ENCODE peak calls at places on chromosomes 1 and 21, in eight cellular contexts. One of them, this sample, is unnamed.

GRCh38 chr1:173717238-173717637 is 2.5 kb downstream of the KLHL20 start:
- DNase-seq in GM06990: no peak
- DNase-seq in NAMALWA: no peak
- DNase-seq in stimulated activated CD4-positive, alpha-beta T cell treated with anti-CD3 and anti-CD28 coated beads, Interleukin-4, amount 100 ng/mL, for 1 hour: no peak
- DNase-seq in mesenteric fat pad: no peak
- DNase-seq in activated CD4-positive, alpha-beta T cell treated with anti-CD3 and anti-CD28 coated beads, Interleukin-2, amount 10 ng/mL, durations not matched to agents 7 days and 5 days: no peak
- DNase-seq in stimulated activated CD8-positive, alpha-beta memory T cell treated with anti-CD3 and anti-CD28 coated beads, Interleukin-2, amount 100 ng/mL, for 1 hour: no peak
- DNase-seq in activated CD4-positive, CD25-positive, alpha-beta regulatory T cell: no peak
- DNase-seq in this sample: no peak

GRCh38 chr21:38942617-38943245 is 137.0 kb downstream of the ETS2 start:
- DNase-seq in activated CD4-positive, CD25-positive, alpha-beta regulatory T cell: no peak
- DNase-seq in NAMALWA: no peak
- DNase-seq in mesenteric fat pad: peak; percentile 51
- DNase-seq in stimulated activated CD4-positive, alpha-beta T cell treated with anti-CD3 and anti-CD28 coated beads, Interleukin-4, amount 100 ng/mL, for 1 hour: no peak
- DNase-seq in GM06990: no peak
- DNase-seq in activated CD4-positive, alpha-beta T cell treated with anti-CD3 and anti-CD28 coated beads, Interleukin-2, amount 10 ng/mL, durations not matched to agents 7 days and 5 days: no peak
- DNase-seq in stimulated activated CD8-positive, alpha-beta memory T cell treated with anti-CD3 and anti-CD28 coated beads, Interleukin-2, amount 100 ng/mL, for 1 hour: no peak
- DNase-seq in this sample: no peak

GRCh38 chr1:9129391-9130041 is 614 bp upstream of the GPR157 start:
- DNase-seq in stimulated activated CD8-positive, alpha-beta memory T cell treated with anti-CD3 and anti-CD28 coated beads, Interleukin-2, amount 100 ng/mL, for 1 hour: peak; percentile 72
- DNase-seq in activated CD4-positive, alpha-beta T cell treated with anti-CD3 and anti-CD28 coated beads, Interleukin-2, amount 10 ng/mL, durations not matched to agents 7 days and 5 days: peak; percentile 78
- DNase-seq in mesenteric fat pad: peak; percentile 94
- DNase-seq in GM06990: peak; percentile 90
- DNase-seq in activated CD4-positive, CD25-positive, alpha-beta regulatory T cell: peak; percentile 60
- DNase-seq in NAMALWA: peak; percentile 94
- DNase-seq in stimulated activated CD4-positive, alpha-beta T cell treated with anti-CD3 and anti-CD28 coated beads, Interleukin-4, amount 100 ng/mL, for 1 hour: peak; percentile 83
- DNase-seq in this sample: peak; percentile 90

GRCh38 chr1:68174173-68175113 is 57.9 kb downstream of the WLS start:
- DNase-seq in stimulated activated CD4-positive, alpha-beta T cell treated with anti-CD3 and anti-CD28 coated beads, Interleukin-4, amount 100 ng/mL, for 1 hour: no peak
- DNase-seq in GM06990: no peak
- DNase-seq in NAMALWA: no peak
- DNase-seq in activated CD4-positive, alpha-beta T cell treated with anti-CD3 and anti-CD28 coated beads, Interleukin-2, amount 10 ng/mL, durations not matched to agents 7 days and 5 days: no peak
- DNase-seq in activated CD4-positive, CD25-positive, alpha-beta regulatory T cell: no peak
- DNase-seq in mesenteric fat pad: no peak
- DNase-seq in stimulated activated CD8-positive, alpha-beta memory T cell treated with anti-CD3 and anti-CD28 coated beads, Interleukin-2, amount 100 ng/mL, for 1 hour: no peak
- DNase-seq in this sample: no peak

GRCh38 chr1:240491156-240491555 is 120.8 kb downstream of the GREM2 start:
- DNase-seq in stimulated activated CD8-positive, alpha-beta memory T cell treated with anti-CD3 and anti-CD28 coated beads, Interleukin-2, amount 100 ng/mL, for 1 hour: no peak
- DNase-seq in mesenteric fat pad: no peak
- DNase-seq in NAMALWA: no peak
- DNase-seq in stimulated activated CD4-positive, alpha-beta T cell treated with anti-CD3 and anti-CD28 coated beads, Interleukin-4, amount 100 ng/mL, for 1 hour: no peak
- DNase-seq in GM06990: no peak
- DNase-seq in activated CD4-positive, alpha-beta T cell treated with anti-CD3 and anti-CD28 coated beads, Interleukin-2, amount 10 ng/mL, durations not matched to agents 7 days and 5 days: no peak
- DNase-seq in activated CD4-positive, CD25-positive, alpha-beta regulatory T cell: no peak
- DNase-seq in this sample: no peak

GRCh38 chr1:160189649-160190625 is at the start of gene CASQ1:
- DNase-seq in GM06990: no peak
- DNase-seq in NAMALWA: no peak
- DNase-seq in activated CD4-positive, CD25-positive, alpha-beta regulatory T cell: no peak
- DNase-seq in stimulated activated CD8-positive, alpha-beta memory T cell treated with anti-CD3 and anti-CD28 coated beads, Interleukin-2, amount 100 ng/mL, for 1 hour: no peak
- DNase-seq in mesenteric fat pad: no peak
- DNase-seq in activated CD4-positive, alpha-beta T cell treated with anti-CD3 and anti-CD28 coated beads, Interleukin-2, amount 10 ng/mL, durations not matched to agents 7 days and 5 days: no peak
- DNase-seq in stimulated activated CD4-positive, alpha-beta T cell treated with anti-CD3 and anti-CD28 coated beads, Interleukin-4, amount 100 ng/mL, for 1 hour: no peak
- DNase-seq in this sample: no peak

GRCh38 chr1:22920026-22920733 is 52.5 kb downstream of the LACTBL1 start:
- DNase-seq in GM06990: no peak
- DNase-seq in NAMALWA: no peak
- DNase-seq in stimulated activated CD8-positive, alpha-beta memory T cell treated with anti-CD3 and anti-CD28 coated beads, Interleukin-2, amount 100 ng/mL, for 1 hour: no peak
- DNase-seq in activated CD4-positive, alpha-beta T cell treated with anti-CD3 and anti-CD28 coated beads, Interleukin-2, amount 10 ng/mL, durations not matched to agents 7 days and 5 days: no peak
- DNase-seq in stimulated activated CD4-positive, alpha-beta T cell treated with anti-CD3 and anti-CD28 coated beads, Interleukin-4, amount 100 ng/mL, for 1 hour: no peak
- DNase-seq in activated CD4-positive, CD25-positive, alpha-beta regulatory T cell: no peak
- DNase-seq in mesenteric fat pad: no peak
- DNase-seq in this sample: no peak

GRCh38 chr1:111989531-111990025 is at the start of gene KCND3:
- DNase-seq in GM06990: peak; percentile 14
- DNase-seq in stimulated activated CD8-positive, alpha-beta memory T cell treated with anti-CD3 and anti-CD28 coated beads, Interleukin-2, amount 100 ng/mL, for 1 hour: no peak
- DNase-seq in activated CD4-positive, alpha-beta T cell treated with anti-CD3 and anti-CD28 coated beads, Interleukin-2, amount 10 ng/mL, durations not matched to agents 7 days and 5 days: no peak
- DNase-seq in activated CD4-positive, CD25-positive, alpha-beta regulatory T cell: no peak
- DNase-seq in stimulated activated CD4-positive, alpha-beta T cell treated with anti-CD3 and anti-CD28 coated beads, Interleukin-4, amount 100 ng/mL, for 1 hour: peak; percentile 7
- DNase-seq in mesenteric fat pad: no peak
- DNase-seq in NAMALWA: no peak
- DNase-seq in this sample: peak; percentile 20

GRCh38 chr1:98001764-98002163 is 80.9 kb upstream of the DPYD start:
- DNase-seq in activated CD4-positive, CD25-positive, alpha-beta regulatory T cell: no peak
- DNase-seq in stimulated activated CD4-positive, alpha-beta T cell treated with anti-CD3 and anti-CD28 coated beads, Interleukin-4, amount 100 ng/mL, for 1 hour: no peak
- DNase-seq in mesenteric fat pad: no peak
- DNase-seq in stimulated activated CD8-positive, alpha-beta memory T cell treated with anti-CD3 and anti-CD28 coated beads, Interleukin-2, amount 100 ng/mL, for 1 hour: no peak
- DNase-seq in GM06990: no peak
- DNase-seq in NAMALWA: no peak
- DNase-seq in activated CD4-positive, alpha-beta T cell treated with anti-CD3 and anti-CD28 coated beads, Interleukin-2, amount 10 ng/mL, durations not matched to agents 7 days and 5 days: no peak
- DNase-seq in this sample: no peak

GRCh38 chr1:240232548-240232947 is 140.9 kb downstream of the FMN2 start:
- DNase-seq in stimulated activated CD8-positive, alpha-beta memory T cell treated with anti-CD3 and anti-CD28 coated beads, Interleukin-2, amount 100 ng/mL, for 1 hour: no peak
- DNase-seq in GM06990: no peak
- DNase-seq in activated CD4-positive, CD25-positive, alpha-beta regulatory T cell: no peak
- DNase-seq in stimulated activated CD4-positive, alpha-beta T cell treated with anti-CD3 and anti-CD28 coated beads, Interleukin-4, amount 100 ng/mL, for 1 hour: no peak
- DNase-seq in mesenteric fat pad: no peak
- DNase-seq in NAMALWA: no peak
- DNase-seq in activated CD4-positive, alpha-beta T cell treated with anti-CD3 and anti-CD28 coated beads, Interleukin-2, amount 10 ng/mL, durations not matched to agents 7 days and 5 days: no peak
- DNase-seq in this sample: no peak

GRCh38 chr1:107267489-107267888 is 126.7 kb downstream of the NTNG1 start:
- DNase-seq in activated CD4-positive, alpha-beta T cell treated with anti-CD3 and anti-CD28 coated beads, Interleukin-2, amount 10 ng/mL, durations not matched to agents 7 days and 5 days: no peak
- DNase-seq in mesenteric fat pad: no peak
- DNase-seq in stimulated activated CD8-positive, alpha-beta memory T cell treated with anti-CD3 and anti-CD28 coated beads, Interleukin-2, amount 100 ng/mL, for 1 hour: no peak
- DNase-seq in NAMALWA: no peak
- DNase-seq in GM06990: no peak
- DNase-seq in stimulated activated CD4-positive, alpha-beta T cell treated with anti-CD3 and anti-CD28 coated beads, Interleukin-4, amount 100 ng/mL, for 1 hour: no peak
- DNase-seq in activated CD4-positive, CD25-positive, alpha-beta regulatory T cell: no peak
- DNase-seq in this sample: no peak

GRCh38 chr1:107405241-107405640 is 264.4 kb downstream of the NTNG1 start:
- DNase-seq in stimulated activated CD4-positive, alpha-beta T cell treated with anti-CD3 and anti-CD28 coated beads, Interleukin-4, amount 100 ng/mL, for 1 hour: no peak
- DNase-seq in NAMALWA: no peak
- DNase-seq in mesenteric fat pad: no peak
- DNase-seq in activated CD4-positive, alpha-beta T cell treated with anti-CD3 and anti-CD28 coated beads, Interleukin-2, amount 10 ng/mL, durations not matched to agents 7 days and 5 days: no peak
- DNase-seq in GM06990: no peak
- DNase-seq in activated CD4-positive, CD25-positive, alpha-beta regulatory T cell: no peak
- DNase-seq in stimulated activated CD8-positive, alpha-beta memory T cell treated with anti-CD3 and anti-CD28 coated beads, Interleukin-2, amount 100 ng/mL, for 1 hour: no peak
- DNase-seq in this sample: no peak

GRCh38 chr1:217205578-217205977 is 425.3 kb downstream of the GPATCH2 start:
- DNase-seq in activated CD4-positive, CD25-positive, alpha-beta regulatory T cell: no peak
- DNase-seq in stimulated activated CD8-positive, alpha-beta memory T cell treated with anti-CD3 and anti-CD28 coated beads, Interleukin-2, amount 100 ng/mL, for 1 hour: no peak
- DNase-seq in GM06990: no peak
- DNase-seq in NAMALWA: no peak
- DNase-seq in stimulated activated CD4-positive, alpha-beta T cell treated with anti-CD3 and anti-CD28 coated beads, Interleukin-4, amount 100 ng/mL, for 1 hour: no peak
- DNase-seq in mesenteric fat pad: no peak
- DNase-seq in activated CD4-positive, alpha-beta T cell treated with anti-CD3 and anti-CD28 coated beads, Interleukin-2, amount 10 ng/mL, durations not matched to agents 7 days and 5 days: no peak
- DNase-seq in this sample: no peak

GRCh38 chr21:42155045-42155855 is 63.7 kb upstream of the ABCG1 start:
- DNase-seq in activated CD4-positive, alpha-beta T cell treated with anti-CD3 and anti-CD28 coated beads, Interleukin-2, amount 10 ng/mL, durations not matched to agents 7 days and 5 days: no peak
- DNase-seq in GM06990: no peak
- DNase-seq in mesenteric fat pad: peak; percentile 82
- DNase-seq in activated CD4-positive, CD25-positive, alpha-beta regulatory T cell: no peak
- DNase-seq in stimulated activated CD8-positive, alpha-beta memory T cell treated with anti-CD3 and anti-CD28 coated beads, Interleukin-2, amount 100 ng/mL, for 1 hour: no peak
- DNase-seq in NAMALWA: peak; percentile 16
- DNase-seq in stimulated activated CD4-positive, alpha-beta T cell treated with anti-CD3 and anti-CD28 coated beads, Interleukin-4, amount 100 ng/mL, for 1 hour: no peak
- DNase-seq in this sample: no peak

GRCh38 chr1:181101581-181102226 is 13.2 kb downstream of the IER5 start:
- DNase-seq in stimulated activated CD8-positive, alpha-beta memory T cell treated with anti-CD3 and anti-CD28 coated beads, Interleukin-2, amount 100 ng/mL, for 1 hour: no peak
- DNase-seq in GM06990: no peak
- DNase-seq in activated CD4-positive, CD25-positive, alpha-beta regulatory T cell: no peak
- DNase-seq in stimulated activated CD4-positive, alpha-beta T cell treated with anti-CD3 and anti-CD28 coated beads, Interleukin-4, amount 100 ng/mL, for 1 hour: no peak
- DNase-seq in NAMALWA: no peak
- DNase-seq in mesenteric fat pad: no peak
- DNase-seq in activated CD4-positive, alpha-beta T cell treated with anti-CD3 and anti-CD28 coated beads, Interleukin-2, amount 10 ng/mL, durations not matched to agents 7 days and 5 days: no peak
- DNase-seq in this sample: no peak

This sample was measured in GM10248.